ENCODE peak calls at places on chromosome 6, in seven cellular contexts. K is neuronal stem cell; Q is tibial artery; V is stimulated activated CD8-positive, alpha-beta memory T cell treated with anti-CD3 and anti-CD28 coated beads, Interleukin-7, amount 100 ng/mL, for 24 hours; N is H7; C is C1 segment of cervical spinal cord; W is T-cell. F is an unnamed sample.

GRCh38 chr6:32752580-32752979 is 10.8 kb downstream of the HLA-DQB2 start:
- DNase-seq in K (no peak), Q (no peak), V (no peak), N (no peak), C (no peak), W (no peak), F (no peak)

GRCh38 chr6:46098678-46099077 is 31.1 kb upstream of the ENPP4 start:
- DNase-seq in K (no peak), Q (no peak), V (no peak), N (no peak), C (peak; percentile 57), W (no peak), F (no peak)

GRCh38 chr6:150165020-150165702 is 22.3 kb downstream of the PPP1R14C start:
- DNase-seq in K (no peak), Q (no peak), V (no peak), N (no peak), C (no peak), W (no peak), F (no peak)

GRCh38 chr6:129501401-129502051 is 208.5 kb downstream of the ARHGAP18 start:
- DNase-seq in K (no peak), Q (peak; percentile 63), V (no peak), N (no peak), C (no peak), W (no peak), F (no peak)

GRCh38 chr6:145271086-145271485 is 464.2 kb downstream of the EPM2A start:
- DNase-seq in K (no peak), Q (no peak), V (no peak), N (no peak), C (no peak), W (no peak), F (no peak)

GRCh38 chr6:3635482-3635881 is 116.0 kb downstream of the PXDC1 start:
- DNase-seq in K (no peak), Q (no peak), V (no peak), N (no peak), C (no peak), W (no peak), F (no peak)

GRCh38 chr6:15378864-15379263 is 133.0 kb downstream of the JARID2 start:
- DNase-seq in K (no peak), Q (no peak), V (no peak), N (no peak), C (no peak), W (no peak), F (no peak)

GRCh38 chr6:43496370-43497128 is 13.6 kb downstream of the LRRC73 start:
- DNase-seq in K (no peak), Q (no peak), V (no peak), N (peak; percentile 92), C (no peak), W (no peak), F (peak; percentile 71)

GRCh38 chr6:138526822-138527235 is 27.5 kb upstream of the NHSL1 start:
- DNase-seq in K (peak; percentile 23), Q (no peak), V (no peak), N (no peak), C (no peak), W (no peak), F (no peak)

GRCh38 chr6:12152023-12152960 is 137.9 kb upstream of the EDN1 start:
- DNase-seq in K (no peak), Q (no peak), V (no peak), N (no peak), C (no peak), W (no peak), F (no peak)

GRCh38 chr6:33199687-33200233 is 705 bp downstream of the RXRB start:
- DNase-seq in K (no peak), Q (no peak), V (peak; percentile 48), N (peak; percentile 96), C (peak; percentile 62), W (peak; percentile 52), F (peak; percentile 91)

GRCh38 chr6:140071115-140071514 is 696.7 kb upstream of the CITED2 start:
- DNase-seq in K (no peak), Q (no peak), V (no peak), N (no peak), C (no peak), W (no peak), F (no peak)

GRCh38 chr6:21181866-21182265 is 411.7 kb upstream of the SOX4 start:
- DNase-seq in K (no peak), Q (no peak), V (no peak), N (no peak), C (no peak), W (no peak), F (no peak)

GRCh38 chr6:141033101-141033500 is 1099.6 kb upstream of the GJE1 start:
- DNase-seq in K (no peak), Q (no peak), V (no peak), N (no peak), C (no peak), W (no peak), F (no peak)